ENCODE peak calls at places on chromosome 15, in seven cellular contexts. X is stomach, A is tibial nerve, C is lower leg skin, P is A549, V is gastrocnemius medialis, W is transverse colon. Y is an unnamed sample.

GRCh38 chr15:85583404-85584390 is 203.3 kb downstream of the AKAP13 start:
- DNase-seq in X (peak), A (no peak), C (no peak), P (no peak), V (peak), W (peak), Y (peak)

GRCh38 chr15:73984208-73984979 is 7.7 kb downstream of the STOML1 start:
- DNase-seq in X (no peak), A (no peak), C (no peak), P (no peak), V (no peak), W (no peak), Y (no peak)

GRCh38 chr15:79962178-79962577 is 8.8 kb downstream of the BCL2A1 start:
- DNase-seq in X (no peak), A (no peak), C (no peak), P (no peak), V (no peak), W (no peak), Y (no peak)

GRCh38 chr15:79970921-79971434 is at the start of gene BCL2A1:
- DNase-seq in X (peak), A (no peak), C (no peak), P (peak), V (no peak), W (peak), Y (no peak)

GRCh38 chr15:52528465-52529288 is at the start of gene MYO5A:
- DNase-seq in X (peak), A (peak), C (peak), P (peak), V (peak), W (peak), Y (peak)

GRCh38 chr15:98853593-98854420 is 153.8 kb downstream of the PGPEP1L start:
- DNase-seq in X (no peak), A (no peak), C (no peak), P (no peak), V (no peak), W (peak), Y (no peak)

GRCh38 chr15:58038426-58039106 is 26.9 kb downstream of the ALDH1A2 start:
- DNase-seq in X (peak), A (no peak), C (no peak), P (no peak), V (no peak), W (peak), Y (no peak)

GRCh38 chr15:47754312-47754711 is 37.0 kb downstream of the SEMA6D start:
- DNase-seq in X (no peak), A (no peak), C (no peak), P (no peak), V (no peak), W (no peak), Y (no peak)

GRCh38 chr15:98231696-98232440 is 271.4 kb downstream of the ARRDC4 start:
- DNase-seq in X (no peak), A (no peak), C (no peak), P (no peak), V (no peak), W (no peak), Y (no peak)

GRCh38 chr15:65942436-65942835 is 73.1 kb downstream of the RAB11A start:
- DNase-seq in X (no peak), A (no peak), C (no peak), P (no peak), V (no peak), W (no peak), Y (no peak)

GRCh38 chr15:26129852-26130251 is 266.7 kb upstream of the ATP10A start:
- DNase-seq in X (no peak), A (no peak), C (no peak), P (no peak), V (no peak), W (no peak), Y (no peak)

GRCh38 chr15:35306361-35306981 is 221.4 kb upstream of the NANOGP8 start:
- DNase-seq in X (no peak), A (no peak), C (no peak), P (no peak), V (no peak), W (peak), Y (no peak)

GRCh38 chr15:78203346-78204225 is 30.8 kb downstream of the ACSBG1 start:
- DNase-seq in X (peak), A (no peak), C (peak), P (no peak), V (peak), W (no peak), Y (peak)

GRCh38 chr15:62619526-62619925 is 423.0 kb upstream of the TPM1 start:
- DNase-seq in X (no peak), A (no peak), C (no peak), P (no peak), V (no peak), W (no peak), Y (no peak)

GRCh38 chr15:96428742-96429141 is 98.2 kb downstream of the NR2F2 start:
- DNase-seq in X (no peak), A (no peak), C (peak), P (no peak), V (peak), W (no peak), Y (peak)

GRCh38 chr15:43887901-43888300 is 61.1 kb downstream of the WDR76 start:
- DNase-seq in X (no peak), A (no peak), C (no peak), P (no peak), V (no peak), W (no peak), Y (no peak)

GRCh38 chr15:99404454-99404853 is 153.2 kb downstream of the LRRC28 start:
- DNase-seq in X (no peak), A (no peak), C (no peak), P (no peak), V (no peak), W (no peak), Y (no peak)

GRCh38 chr15:57340673-57341259 is 35.5 kb upstream of the CGNL1 start:
- DNase-seq in X (peak), A (no peak), C (peak), P (peak), V (no peak), W (peak), Y (peak)

GRCh38 chr15:74937226-74937601 is 659 bp downstream of the COX5A start:
- DNase-seq in X (no peak), A (no peak), C (no peak), P (no peak), V (no peak), W (no peak), Y (no peak)

GRCh38 chr15:75687486-75688277 is 25.0 kb downstream of the CSPG4 start:
- DNase-seq in X (no peak), A (no peak), C (no peak), P (no peak), V (no peak), W (no peak), Y (no peak)

GRCh38 chr15:71591057-71591456 is 219.3 kb upstream of the NR2E3 start:
- DNase-seq in X (no peak), A (no peak), C (no peak), P (peak), V (no peak), W (no peak), Y (no peak)
- TF ChIP-seq CTCF in X (no peak), A (no peak), C (no peak), P (no peak), V (no peak), W (no peak), Y (peak)

GRCh38 chr15:60374209-60374608 is 23.6 kb downstream of the ANXA2 start:
- DNase-seq in X (no peak), A (no peak), C (no peak), P (no peak), V (no peak), W (no peak), Y (no peak)

GRCh38 chr15:60373745-60374144 is 24.0 kb downstream of the ANXA2 start:
- DNase-seq in X (no peak), A (no peak), C (no peak), P (no peak), V (peak), W (no peak), Y (no peak)

GRCh38 chr15:60375255-60375809 is 22.5 kb downstream of the ANXA2 start:
- DNase-seq in X (no peak), A (no peak), C (no peak), P (no peak), V (no peak), W (no peak), Y (no peak)

GRCh38 chr15:60373327-60373726 is 24.5 kb downstream of the ANXA2 start:
- DNase-seq in X (no peak), A (no peak), C (no peak), P (no peak), V (peak), W (no peak), Y (no peak)

DNA sequence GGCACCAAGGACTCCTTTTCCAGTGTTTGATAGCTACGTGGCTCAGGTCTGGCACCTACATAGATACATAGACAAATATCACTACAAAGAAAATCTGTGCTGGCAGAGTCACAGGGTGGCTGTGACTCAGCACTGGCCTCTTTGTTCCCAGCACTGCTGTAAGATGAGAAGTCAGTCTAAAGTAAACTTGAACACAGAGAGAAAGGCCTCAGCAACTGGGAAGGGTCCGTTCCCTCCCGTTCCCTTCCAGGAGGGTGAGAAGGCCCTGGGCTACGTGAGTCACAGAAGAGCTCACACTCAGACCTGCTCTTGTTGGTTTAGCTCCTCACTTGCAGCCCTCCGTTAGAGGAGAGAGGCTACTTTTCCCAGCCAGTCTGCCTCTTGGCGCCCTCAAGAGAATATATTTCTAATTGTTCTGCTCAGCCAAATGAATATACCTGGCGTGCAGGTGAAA is 23.1 kb downstream of the ANXA2 start:
- DNase-seq in X (peak), A (peak), C (no peak), P (peak), V (peak), W (no peak), Y (no peak)
- TF ChIP-seq POLR2A in X (no peak), A (no peak), C (no peak), P (no peak), V (peak), W (no peak), Y (no peak)

DNA sequence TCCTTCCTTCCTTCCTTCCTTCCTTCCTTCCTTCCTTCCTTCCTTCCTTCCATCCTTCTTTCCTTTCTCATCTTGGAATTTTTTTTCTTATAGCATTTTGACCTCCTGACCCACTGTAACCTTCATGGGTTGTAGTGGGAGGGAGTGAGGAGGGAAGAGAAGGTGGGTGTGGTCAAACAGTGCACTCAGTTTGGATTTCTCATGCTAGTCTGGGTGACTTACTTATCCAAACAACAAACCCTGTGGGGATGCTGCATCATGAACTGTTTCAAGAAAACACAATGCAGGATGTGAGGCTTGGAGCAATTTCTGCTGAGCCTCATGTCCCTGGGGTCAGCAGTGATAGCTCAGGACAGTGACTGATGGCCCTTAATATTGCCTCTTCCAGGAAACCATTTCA is 61.0 kb downstream of the ADAMTSL3 start:
- DNase-seq in X (no peak), A (no peak), C (no peak), P (no peak), V (no peak), W (no peak), Y (peak)
- H3K4me3 ChIP-seq in X (no peak), A (no peak), C (no peak), P (no peak), V (no peak), W (no peak), Y (no peak)

GRCh38 chr15:29651476-29652072 is 170.7 kb downstream of the TJP1 start:
- DNase-seq in X (no peak), A (no peak), C (no peak), P (no peak), V (no peak), W (no peak), Y (no peak)

GRCh38 chr15:29652595-29652994 is 169.7 kb downstream of the TJP1 start:
- DNase-seq in X (no peak), A (no peak), C (no peak), P (no peak), V (no peak), W (no peak), Y (no peak)

GRCh38 chr15:29656636-29657475 is 165.4 kb downstream of the TJP1 start:
- DNase-seq in X (no peak), A (no peak), C (no peak), P (peak), V (no peak), W (no peak), Y (no peak)
- TF ChIP-seq CTCF in X (no peak), A (no peak), C (no peak), P (peak), V (no peak), W (no peak), Y (no peak)